ENCODE peak calls at places on chromosome 7, in six cellular contexts. One of them, this sample, is unnamed.

GRCh38 chr7:74657692-74658170 is at the start of gene GTF2I:
- DNase-seq in HepG2: no peak
- DNase-seq in GM12878: no peak
- DNase-seq in K562: peak; percentile 82
- DNase-seq in HCT116: no peak
- DNase-seq in H1: peak; percentile 81
- DNase-seq in this sample: no peak

GRCh38 chr7:102991540-102992214 is 78.9 kb downstream of the LRRC17 start:
- DNase-seq in HepG2: peak; percentile 71
- DNase-seq in H1: no peak
- DNase-seq in K562: peak; percentile 83
- DNase-seq in GM12878: no peak
- DNase-seq in HCT116: peak; percentile 96
- DNase-seq in this sample: no peak

GRCh38 chr7:66221442-66221841 is 16.3 kb downstream of the TPST1 start:
- DNase-seq in GM12878: no peak
- DNase-seq in H1: no peak
- DNase-seq in K562: no peak
- DNase-seq in HepG2: no peak
- DNase-seq in HCT116: no peak
- DNase-seq in this sample: no peak

GRCh38 chr7:142933092-142933475 is 462 bp downstream of the TRPV5 start:
- DNase-seq in HCT116: no peak
- DNase-seq in HepG2: no peak
- DNase-seq in GM12878: no peak
- DNase-seq in H1: no peak
- DNase-seq in K562: no peak
- DNase-seq in this sample: no peak

GRCh38 chr7:44326261-44327125 is 1.1 kb upstream of the CAMK2B start:
- DNase-seq in H1: peak; percentile 33
- DNase-seq in GM12878: no peak
- DNase-seq in HepG2: no peak
- DNase-seq in K562: no peak
- DNase-seq in HCT116: no peak
- DNase-seq in this sample: no peak

GRCh38 chr7:156475666-156476065 is 164.9 kb upstream of the RNF32 start:
- DNase-seq in HepG2: no peak
- DNase-seq in K562: no peak
- DNase-seq in GM12878: no peak
- DNase-seq in H1: no peak
- DNase-seq in HCT116: peak; percentile 26
- DNase-seq in this sample: peak; percentile 9

GRCh38 chr7:9507281-9507680 is 1073.9 kb downstream of the NXPH1 start:
- DNase-seq in GM12878: no peak
- DNase-seq in K562: no peak
- DNase-seq in HepG2: no peak
- DNase-seq in H1: no peak
- DNase-seq in HCT116: no peak
- DNase-seq in this sample: no peak

GRCh38 chr7:111094387-111094786 is 3.5 kb downstream of the LRRN3 start:
- DNase-seq in H1: no peak
- DNase-seq in GM12878: no peak
- DNase-seq in HepG2: no peak
- DNase-seq in HCT116: no peak
- DNase-seq in K562: no peak
- DNase-seq in this sample: no peak

GRCh38 chr7:138157702-138158101 is 81.4 kb downstream of the AKR1D1 start:
- DNase-seq in HCT116: no peak
- DNase-seq in GM12878: no peak
- DNase-seq in K562: no peak
- DNase-seq in H1: no peak
- DNase-seq in HepG2: no peak
- DNase-seq in this sample: no peak

GRCh38 chr7:144780071-144780608 is 55.7 kb downstream of the TPK1 start:
- DNase-seq in GM12878: no peak
- DNase-seq in HCT116: peak; percentile 12
- DNase-seq in H1: no peak
- DNase-seq in HepG2: no peak
- DNase-seq in K562: no peak
- DNase-seq in this sample: no peak

GRCh38 chr7:26944486-26944885 is 80.1 kb upstream of the SKAP2 start:
- DNase-seq in HepG2: no peak
- DNase-seq in K562: no peak
- DNase-seq in H1: no peak
- DNase-seq in GM12878: no peak
- DNase-seq in HCT116: no peak
- DNase-seq in this sample: no peak

GRCh38 chr7:35253680-35254495 is at the start of gene TBX20:
- DNase-seq in HCT116: no peak
- DNase-seq in GM12878: no peak
- DNase-seq in HepG2: no peak
- DNase-seq in H1: peak; percentile 79
- DNase-seq in K562: no peak
- DNase-seq in this sample: no peak

GRCh38 chr7:99011341-99011705 is 132.6 kb downstream of the SMURF1 start:
- DNase-seq in HCT116: no peak
- DNase-seq in H1: no peak
- DNase-seq in HepG2: no peak
- DNase-seq in GM12878: no peak
- DNase-seq in K562: no peak
- DNase-seq in this sample: no peak

GRCh38 chr7:82335927-82336326 is 107.7 kb downstream of the CACNA2D1 start:
- DNase-seq in HCT116: no peak
- DNase-seq in K562: no peak
- DNase-seq in GM12878: no peak
- DNase-seq in HepG2: no peak
- DNase-seq in H1: no peak
- DNase-seq in this sample: no peak
- TF ChIP-seq ZNF274 in HCT116: no peak
- TF ChIP-seq ZNF274 in K562: no peak
- TF ChIP-seq ZNF274 in GM12878: no peak
- TF ChIP-seq ZNF274 in HepG2: no peak
- TF ChIP-seq ZNF274 in H1: no peak
- TF ChIP-seq ZNF274 in this sample: no peak

DNA sequence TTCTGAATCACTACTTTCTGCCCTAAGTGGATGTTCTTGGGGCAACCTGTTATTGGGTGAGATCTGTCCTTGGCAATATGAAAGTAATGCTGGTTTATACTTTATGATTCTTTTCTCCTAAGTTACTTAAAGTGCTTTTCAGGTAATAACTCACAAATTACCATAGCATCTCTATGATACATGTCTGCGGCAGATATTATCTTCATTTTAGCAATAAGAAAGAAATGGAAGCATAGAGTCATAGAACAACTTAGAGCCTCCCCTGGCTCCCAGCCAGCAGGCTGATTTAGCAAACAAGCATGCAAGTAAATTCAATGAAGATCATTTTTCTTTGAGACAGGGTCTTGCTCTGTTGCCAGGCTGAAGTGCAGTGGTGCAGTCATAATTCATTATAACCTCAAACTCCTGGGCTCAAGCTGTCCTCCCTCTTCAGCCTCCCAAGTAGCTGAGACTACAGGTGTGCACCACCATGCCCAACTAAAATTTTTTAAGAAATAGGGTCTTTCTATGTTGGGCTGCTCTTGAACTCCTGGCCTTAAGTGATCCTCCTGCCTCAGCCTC is 38.1 kb upstream of the GRM8 start:
- DNase-seq in GM12878: no peak
- DNase-seq in K562: no peak
- DNase-seq in HepG2: no peak
- DNase-seq in H1: no peak
- DNase-seq in HCT116: no peak
- DNase-seq in this sample: no peak
- TF ChIP-seq YY1 in GM12878: no peak
- TF ChIP-seq YY1 in K562: no peak
- TF ChIP-seq YY1 in HepG2: no peak
- TF ChIP-seq YY1 in H1: no peak
- TF ChIP-seq YY1 in HCT116: no peak
- TF ChIP-seq YY1 in this sample: no peak

GRCh38 chr7:148697256-148697841 is 1.4 kb upstream of the CUL1 start:
- DNase-seq in HepG2: no peak
- DNase-seq in HCT116: no peak
- DNase-seq in H1: no peak
- DNase-seq in GM12878: no peak
- DNase-seq in K562: no peak
- DNase-seq in this sample: no peak
- TF ChIP-seq ZNF274 in HepG2: no peak
- TF ChIP-seq ZNF274 in HCT116: no peak
- TF ChIP-seq ZNF274 in H1: no peak
- TF ChIP-seq ZNF274 in GM12878: no peak
- TF ChIP-seq ZNF274 in K562: no peak
- TF ChIP-seq ZNF274 in this sample: no peak

GRCh38 chr7:139738101-139738489 is 39.7 kb downstream of the HIPK2 start:
- DNase-seq in GM12878: no peak
- DNase-seq in HCT116: no peak
- DNase-seq in K562: no peak
- DNase-seq in HepG2: peak; percentile 86
- DNase-seq in H1: no peak
- DNase-seq in this sample: no peak
- TF ChIP-seq YY1 in GM12878: no peak
- TF ChIP-seq YY1 in HCT116: no peak
- TF ChIP-seq YY1 in K562: no peak
- TF ChIP-seq YY1 in HepG2: no peak
- TF ChIP-seq YY1 in H1: no peak
- TF ChIP-seq YY1 in this sample: no peak

GRCh38 chr7:1279041-1279440 is 46.4 kb downstream of the UNCX start:
- DNase-seq in HepG2: no peak
- DNase-seq in H1: no peak
- DNase-seq in K562: no peak
- DNase-seq in GM12878: no peak
- DNase-seq in HCT116: no peak
- DNase-seq in this sample: no peak

GRCh38 chr7:1275685-1276424 is 43.2 kb downstream of the UNCX start:
- DNase-seq in GM12878: no peak
- DNase-seq in HepG2: no peak
- DNase-seq in K562: no peak
- DNase-seq in H1: no peak
- DNase-seq in HCT116: no peak
- DNase-seq in this sample: no peak

GRCh38 chr7:1274876-1275684 is 42.4 kb downstream of the UNCX start:
- DNase-seq in HepG2: no peak
- DNase-seq in GM12878: no peak
- DNase-seq in HCT116: no peak
- DNase-seq in H1: no peak
- DNase-seq in K562: no peak
- DNase-seq in this sample: no peak

GRCh38 chr7:1278543-1278942 is 45.9 kb downstream of the UNCX start:
- DNase-seq in HepG2: no peak
- DNase-seq in HCT116: no peak
- DNase-seq in H1: no peak
- DNase-seq in GM12878: no peak
- DNase-seq in K562: no peak
- DNase-seq in this sample: no peak

GRCh38 chr7:1276626-1277175 is 44.0 kb downstream of the UNCX start:
- DNase-seq in HepG2: no peak
- DNase-seq in GM12878: no peak
- DNase-seq in H1: no peak
- DNase-seq in K562: no peak
- DNase-seq in HCT116: no peak
- DNase-seq in this sample: no peak
- TF ChIP-seq ZNF274 in HepG2: no peak
- TF ChIP-seq ZNF274 in GM12878: no peak
- TF ChIP-seq ZNF274 in H1: no peak
- TF ChIP-seq ZNF274 in K562: no peak
- TF ChIP-seq ZNF274 in HCT116: no peak
- TF ChIP-seq ZNF274 in this sample: no peak

GRCh38 chr7:115177832-115178231 is 255.9 kb downstream of the MDFIC start:
- DNase-seq in K562: no peak
- DNase-seq in GM12878: no peak
- DNase-seq in HCT116: no peak
- DNase-seq in H1: no peak
- DNase-seq in HepG2: no peak
- DNase-seq in this sample: no peak

GRCh38 chr7:115183431-115184057 is 261.6 kb downstream of the MDFIC start:
- DNase-seq in GM12878: no peak
- DNase-seq in HCT116: no peak
- DNase-seq in K562: no peak
- DNase-seq in HepG2: no peak
- DNase-seq in H1: no peak
- DNase-seq in this sample: no peak

DNA sequence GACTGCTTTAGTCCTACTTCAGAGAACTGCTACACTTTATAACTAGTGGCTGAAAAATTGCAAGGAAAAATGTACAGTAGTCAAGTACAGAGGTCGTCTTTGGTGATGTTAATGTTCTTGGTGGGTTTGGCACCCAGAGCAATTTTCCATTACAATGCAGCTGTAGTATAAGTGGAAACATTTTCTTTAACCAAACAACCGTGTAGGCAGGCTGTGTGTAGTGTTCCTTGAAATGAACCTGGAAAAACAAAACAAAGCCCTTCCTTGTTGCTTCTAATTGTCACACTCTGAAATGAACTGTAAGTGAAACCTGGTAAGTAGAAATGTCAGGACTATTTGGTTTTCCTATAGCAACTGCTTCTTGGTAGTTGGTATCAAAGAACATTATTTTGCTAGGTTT is 256.9 kb downstream of the MDFIC start:
- DNase-seq in K562: no peak
- DNase-seq in H1: no peak
- DNase-seq in GM12878: no peak
- DNase-seq in HCT116: no peak
- DNase-seq in HepG2: no peak
- DNase-seq in this sample: no peak
- TF ChIP-seq YY1 in K562: no peak
- TF ChIP-seq YY1 in H1: no peak
- TF ChIP-seq YY1 in GM12878: no peak
- TF ChIP-seq YY1 in HCT116: no peak
- TF ChIP-seq YY1 in HepG2: no peak
- TF ChIP-seq YY1 in this sample: no peak

GRCh38 chr7:28891192-28891872 is 66.8 kb downstream of the TRIL start:
- DNase-seq in HCT116: no peak
- DNase-seq in H1: peak; percentile 58
- DNase-seq in K562: no peak
- DNase-seq in HepG2: peak; percentile 33
- DNase-seq in GM12878: no peak
- DNase-seq in this sample: no peak
- TF ChIP-seq ZNF274 in HCT116: no peak
- TF ChIP-seq ZNF274 in H1: no peak
- TF ChIP-seq ZNF274 in K562: no peak
- TF ChIP-seq ZNF274 in HepG2: no peak
- TF ChIP-seq ZNF274 in GM12878: no peak
- TF ChIP-seq ZNF274 in this sample: no peak

GRCh38 chr7:140033036-140033435 is 29.7 kb downstream of the PARP12 start:
- DNase-seq in HCT116: no peak
- DNase-seq in HepG2: no peak
- DNase-seq in GM12878: no peak
- DNase-seq in H1: no peak
- DNase-seq in K562: no peak
- DNase-seq in this sample: no peak

GRCh38 chr7:140039071-140039470 is 23.7 kb downstream of the PARP12 start:
- DNase-seq in HCT116: no peak
- DNase-seq in K562: no peak
- DNase-seq in HepG2: no peak
- DNase-seq in H1: no peak
- DNase-seq in GM12878: no peak
- DNase-seq in this sample: no peak

GRCh38 chr7:140035400-140036223 is 27.1 kb downstream of the PARP12 start:
- DNase-seq in HCT116: no peak
- DNase-seq in GM12878: no peak
- DNase-seq in H1: no peak
- DNase-seq in K562: no peak
- DNase-seq in HepG2: no peak
- DNase-seq in this sample: no peak

GRCh38 chr7:140033779-140034363 is 28.9 kb downstream of the PARP12 start:
- DNase-seq in H1: no peak
- DNase-seq in HepG2: no peak
- DNase-seq in HCT116: no peak
- DNase-seq in K562: no peak
- DNase-seq in GM12878: no peak
- DNase-seq in this sample: no peak

GRCh38 chr7:140036224-140036651 is 26.5 kb downstream of the PARP12 start:
- DNase-seq in HCT116: no peak
- DNase-seq in K562: no peak
- DNase-seq in GM12878: peak; percentile 17
- DNase-seq in H1: no peak
- DNase-seq in HepG2: no peak
- DNase-seq in this sample: no peak
- TF ChIP-seq YY1 in HCT116: no peak
- TF ChIP-seq YY1 in K562: no peak
- TF ChIP-seq YY1 in GM12878: no peak
- TF ChIP-seq YY1 in H1: no peak
- TF ChIP-seq YY1 in HepG2: no peak
- TF ChIP-seq YY1 in this sample: no peak

This sample was measured in NT2/D1.